ENCODE peak calls at places on chromosomes 6 and 20, in ten cellular contexts. One of them, this sample, is unnamed.

GRCh38 chr6:31116661-31117385 is 2.2 kb downstream of the PSORS1C1 start:
- DNase-seq in HT-29: no peak
- DNase-seq in HuH-7.5: no peak
- DNase-seq in RWPE1: no peak
- DNase-seq in heart right ventricle: no peak
- DNase-seq in GM23338: no peak
- DNase-seq in lung: no peak
- DNase-seq in stimulated activated naive CD4-positive, alpha-beta T cell: no peak
- DNase-seq in NCI-H1694 treated with DMSO at 0.1 percent for 48 hours: no peak
- DNase-seq in bronchial epithelial cell: no peak
- DNase-seq in this sample: peak; percentile 66

GRCh38 chr6:105851181-105851580 is 235.0 kb upstream of the PRDM1 start:
- DNase-seq in HT-29: no peak
- DNase-seq in HuH-7.5: no peak
- DNase-seq in NCI-H1694 treated with DMSO at 0.1 percent for 48 hours: no peak
- DNase-seq in heart right ventricle: no peak
- DNase-seq in RWPE1: no peak
- DNase-seq in GM23338: peak; percentile 18
- DNase-seq in bronchial epithelial cell: no peak
- DNase-seq in lung: no peak
- DNase-seq in stimulated activated naive CD4-positive, alpha-beta T cell: no peak
- DNase-seq in this sample: no peak

GRCh38 chr6:47094351-47094925 is 52.3 kb upstream of the ADGRF1 start:
- DNase-seq in HuH-7.5: no peak
- DNase-seq in bronchial epithelial cell: peak; percentile 72
- DNase-seq in GM23338: peak; percentile 32
- DNase-seq in stimulated activated naive CD4-positive, alpha-beta T cell: no peak
- DNase-seq in HT-29: peak; percentile 86
- DNase-seq in heart right ventricle: no peak
- DNase-seq in lung: no peak
- DNase-seq in RWPE1: peak; percentile 36
- DNase-seq in NCI-H1694 treated with DMSO at 0.1 percent for 48 hours: no peak
- DNase-seq in this sample: no peak

GRCh38 chr6:89984926-89985743 is 90.9 kb downstream of the GJA10 start:
- DNase-seq in HuH-7.5: no peak
- DNase-seq in GM23338: no peak
- DNase-seq in stimulated activated naive CD4-positive, alpha-beta T cell: no peak
- DNase-seq in bronchial epithelial cell: peak; percentile 54
- DNase-seq in RWPE1: no peak
- DNase-seq in NCI-H1694 treated with DMSO at 0.1 percent for 48 hours: peak; percentile 50
- DNase-seq in heart right ventricle: peak; percentile 77
- DNase-seq in HT-29: no peak
- DNase-seq in lung: peak; percentile 54
- DNase-seq in this sample: peak; percentile 63

GRCh38 chr6:118892248-118893094 is 1.5 kb upstream of the ASF1A start:
- DNase-seq in NCI-H1694 treated with DMSO at 0.1 percent for 48 hours: no peak
- DNase-seq in stimulated activated naive CD4-positive, alpha-beta T cell: peak; percentile 51
- DNase-seq in HT-29: no peak
- DNase-seq in bronchial epithelial cell: peak; percentile 26
- DNase-seq in GM23338: no peak
- DNase-seq in heart right ventricle: no peak
- DNase-seq in lung: no peak
- DNase-seq in HuH-7.5: no peak
- DNase-seq in RWPE1: no peak
- DNase-seq in this sample: no peak

GRCh38 chr6:127618729-127619128 is 41.8 kb downstream of the C6orf58 start:
- DNase-seq in NCI-H1694 treated with DMSO at 0.1 percent for 48 hours: no peak
- DNase-seq in bronchial epithelial cell: peak; percentile 5
- DNase-seq in RWPE1: peak; percentile 38
- DNase-seq in GM23338: no peak
- DNase-seq in HuH-7.5: no peak
- DNase-seq in heart right ventricle: no peak
- DNase-seq in stimulated activated naive CD4-positive, alpha-beta T cell: no peak
- DNase-seq in HT-29: no peak
- DNase-seq in lung: no peak
- DNase-seq in this sample: no peak

GRCh38 chr6:21414065-21414464 is 179.5 kb upstream of the SOX4 start:
- DNase-seq in RWPE1: no peak
- DNase-seq in stimulated activated naive CD4-positive, alpha-beta T cell: no peak
- DNase-seq in lung: no peak
- DNase-seq in HuH-7.5: no peak
- DNase-seq in GM23338: no peak
- DNase-seq in bronchial epithelial cell: no peak
- DNase-seq in heart right ventricle: no peak
- DNase-seq in HT-29: no peak
- DNase-seq in NCI-H1694 treated with DMSO at 0.1 percent for 48 hours: no peak
- DNase-seq in this sample: no peak

GRCh38 chr6:138503881-138504680 is 4.8 kb upstream of the NHSL1 start:
- DNase-seq in bronchial epithelial cell: no peak
- DNase-seq in stimulated activated naive CD4-positive, alpha-beta T cell: no peak
- DNase-seq in NCI-H1694 treated with DMSO at 0.1 percent for 48 hours: no peak
- DNase-seq in HT-29: peak; percentile 61
- DNase-seq in heart right ventricle: no peak
- DNase-seq in RWPE1: no peak
- DNase-seq in HuH-7.5: no peak
- DNase-seq in lung: no peak
- DNase-seq in GM23338: no peak
- DNase-seq in this sample: no peak

GRCh38 chr20:1734269-1734858 is 76.8 kb upstream of the SIRPG start:
- DNase-seq in bronchial epithelial cell: peak; percentile 40
- DNase-seq in heart right ventricle: no peak
- DNase-seq in RWPE1: no peak
- DNase-seq in HT-29: no peak
- DNase-seq in lung: no peak
- DNase-seq in stimulated activated naive CD4-positive, alpha-beta T cell: peak; percentile 47
- DNase-seq in HuH-7.5: no peak
- DNase-seq in GM23338: no peak
- DNase-seq in NCI-H1694 treated with DMSO at 0.1 percent for 48 hours: no peak
- DNase-seq in this sample: no peak

GRCh38 chr20:47854687-47855212 is 69.5 kb upstream of the SULF2 start:
- DNase-seq in HT-29: peak; percentile 78
- DNase-seq in GM23338: peak; percentile 82
- DNase-seq in bronchial epithelial cell: peak; percentile 59
- DNase-seq in stimulated activated naive CD4-positive, alpha-beta T cell: no peak
- DNase-seq in RWPE1: peak; percentile 76
- DNase-seq in lung: no peak
- DNase-seq in NCI-H1694 treated with DMSO at 0.1 percent for 48 hours: peak; percentile 41
- DNase-seq in heart right ventricle: no peak
- DNase-seq in HuH-7.5: peak; percentile 83
- DNase-seq in this sample: no peak

GRCh38 chr6:107264357-107264831 is 149.1 kb upstream of the BEND3 start:
- DNase-seq in stimulated activated naive CD4-positive, alpha-beta T cell: no peak
- DNase-seq in RWPE1: peak; percentile 64
- DNase-seq in heart right ventricle: no peak
- DNase-seq in HuH-7.5: peak; percentile 19
- DNase-seq in GM23338: no peak
- DNase-seq in bronchial epithelial cell: peak; percentile 91
- DNase-seq in NCI-H1694 treated with DMSO at 0.1 percent for 48 hours: no peak
- DNase-seq in HT-29: peak; percentile 61
- DNase-seq in lung: no peak
- DNase-seq in this sample: no peak

GRCh38 chr20:49945306-49945700 is 9.1 kb downstream of the RNF114 start:
- DNase-seq in GM23338: no peak
- DNase-seq in RWPE1: no peak
- DNase-seq in lung: no peak
- DNase-seq in HuH-7.5: no peak
- DNase-seq in stimulated activated naive CD4-positive, alpha-beta T cell: no peak
- DNase-seq in HT-29: no peak
- DNase-seq in heart right ventricle: no peak
- DNase-seq in bronchial epithelial cell: no peak
- DNase-seq in NCI-H1694 treated with DMSO at 0.1 percent for 48 hours: no peak
- DNase-seq in this sample: no peak

GRCh38 chr20:46649650-46649949 is 1.7 kb downstream of the SLC13A3 start:
- DNase-seq in NCI-H1694 treated with DMSO at 0.1 percent for 48 hours: no peak
- DNase-seq in HuH-7.5: no peak
- DNase-seq in bronchial epithelial cell: no peak
- DNase-seq in RWPE1: no peak
- DNase-seq in HT-29: no peak
- DNase-seq in stimulated activated naive CD4-positive, alpha-beta T cell: no peak
- DNase-seq in GM23338: no peak
- DNase-seq in heart right ventricle: no peak
- DNase-seq in lung: no peak
- DNase-seq in this sample: no peak

GRCh38 chr6:158648682-158649131 is 1.1 kb upstream of the SYTL3 start:
- DNase-seq in HT-29: no peak
- DNase-seq in GM23338: no peak
- DNase-seq in bronchial epithelial cell: peak; percentile 94
- DNase-seq in heart right ventricle: no peak
- DNase-seq in HuH-7.5: no peak
- DNase-seq in stimulated activated naive CD4-positive, alpha-beta T cell: no peak
- DNase-seq in NCI-H1694 treated with DMSO at 0.1 percent for 48 hours: no peak
- DNase-seq in lung: no peak
- DNase-seq in RWPE1: peak; percentile 53
- DNase-seq in this sample: peak; percentile 56

GRCh38 chr6:52074155-52074554 is 13.3 kb downstream of the PKHD1 start:
- DNase-seq in HT-29: no peak
- DNase-seq in lung: no peak
- DNase-seq in GM23338: no peak
- DNase-seq in heart right ventricle: no peak
- DNase-seq in RWPE1: no peak
- DNase-seq in NCI-H1694 treated with DMSO at 0.1 percent for 48 hours: no peak
- DNase-seq in bronchial epithelial cell: no peak
- DNase-seq in stimulated activated naive CD4-positive, alpha-beta T cell: no peak
- DNase-seq in HuH-7.5: no peak
- DNase-seq in this sample: no peak

GRCh38 chr6:32149932-32150920 is 1.5 kb downstream of the PRRT1 start:
- DNase-seq in stimulated activated naive CD4-positive, alpha-beta T cell: peak; percentile 7
- DNase-seq in HuH-7.5: no peak
- DNase-seq in lung: no peak
- DNase-seq in NCI-H1694 treated with DMSO at 0.1 percent for 48 hours: no peak
- DNase-seq in bronchial epithelial cell: no peak
- DNase-seq in heart right ventricle: no peak
- DNase-seq in HT-29: no peak
- DNase-seq in RWPE1: no peak
- DNase-seq in GM23338: peak; percentile 91
- DNase-seq in this sample: no peak

GRCh38 chr6:111591901-111592461 is 13.7 kb downstream of the TRAF3IP2 start:
- DNase-seq in stimulated activated naive CD4-positive, alpha-beta T cell: no peak
- DNase-seq in NCI-H1694 treated with DMSO at 0.1 percent for 48 hours: no peak
- DNase-seq in RWPE1: peak; percentile 66
- DNase-seq in bronchial epithelial cell: peak; percentile 90
- DNase-seq in HT-29: no peak
- DNase-seq in lung: no peak
- DNase-seq in heart right ventricle: no peak
- DNase-seq in GM23338: no peak
- DNase-seq in HuH-7.5: no peak
- DNase-seq in this sample: no peak

GRCh38 chr20:26169506-26169905 is 472.9 kb upstream of the ZNF337 start:
- DNase-seq in HuH-7.5: no peak
- DNase-seq in RWPE1: no peak
- DNase-seq in GM23338: no peak
- DNase-seq in bronchial epithelial cell: no peak
- DNase-seq in stimulated activated naive CD4-positive, alpha-beta T cell: no peak
- DNase-seq in lung: no peak
- DNase-seq in HT-29: no peak
- DNase-seq in heart right ventricle: no peak
- DNase-seq in NCI-H1694 treated with DMSO at 0.1 percent for 48 hours: no peak
- DNase-seq in this sample: no peak

GRCh38 chr20:48682529-48683385 is 145.0 kb downstream of the PREX1 start:
- DNase-seq in bronchial epithelial cell: peak; percentile 17
- DNase-seq in heart right ventricle: peak; percentile 84
- DNase-seq in HT-29: peak; percentile 75
- DNase-seq in lung: peak; percentile 89
- DNase-seq in RWPE1: peak; percentile 84
- DNase-seq in stimulated activated naive CD4-positive, alpha-beta T cell: no peak
- DNase-seq in NCI-H1694 treated with DMSO at 0.1 percent for 48 hours: peak; percentile 94
- DNase-seq in GM23338: peak; percentile 79
- DNase-seq in HuH-7.5: peak; percentile 70
- DNase-seq in this sample: peak; percentile 79

GRCh38 chr6:42136508-42137191 is 5.8 kb downstream of the C6orf132 start:
- DNase-seq in NCI-H1694 treated with DMSO at 0.1 percent for 48 hours: no peak
- DNase-seq in lung: no peak
- DNase-seq in bronchial epithelial cell: peak; percentile 84
- DNase-seq in GM23338: peak; percentile 91
- DNase-seq in heart right ventricle: no peak
- DNase-seq in HT-29: peak; percentile 44
- DNase-seq in HuH-7.5: no peak
- DNase-seq in RWPE1: peak; percentile 88
- DNase-seq in stimulated activated naive CD4-positive, alpha-beta T cell: no peak
- DNase-seq in this sample: no peak

GRCh38 chr6:41367061-41367460 is 31.7 kb downstream of the NCR2 start:
- DNase-seq in bronchial epithelial cell: no peak
- DNase-seq in stimulated activated naive CD4-positive, alpha-beta T cell: no peak
- DNase-seq in lung: no peak
- DNase-seq in NCI-H1694 treated with DMSO at 0.1 percent for 48 hours: no peak
- DNase-seq in HuH-7.5: no peak
- DNase-seq in GM23338: no peak
- DNase-seq in HT-29: no peak
- DNase-seq in heart right ventricle: no peak
- DNase-seq in RWPE1: no peak
- DNase-seq in this sample: no peak

GRCh38 chr20:3251806-3252205 is 12.8 kb upstream of the SLC4A11 start:
- DNase-seq in HT-29: no peak
- DNase-seq in RWPE1: no peak
- DNase-seq in stimulated activated naive CD4-positive, alpha-beta T cell: no peak
- DNase-seq in heart right ventricle: no peak
- DNase-seq in NCI-H1694 treated with DMSO at 0.1 percent for 48 hours: no peak
- DNase-seq in GM23338: no peak
- DNase-seq in lung: no peak
- DNase-seq in bronchial epithelial cell: no peak
- DNase-seq in HuH-7.5: no peak
- DNase-seq in this sample: no peak

GRCh38 chr6:142187209-142187608 is 40.1 kb downstream of the VTA1 start:
- DNase-seq in bronchial epithelial cell: peak; percentile 34
- DNase-seq in NCI-H1694 treated with DMSO at 0.1 percent for 48 hours: no peak
- DNase-seq in HuH-7.5: no peak
- DNase-seq in RWPE1: peak; percentile 11
- DNase-seq in stimulated activated naive CD4-positive, alpha-beta T cell: no peak
- DNase-seq in HT-29: no peak
- DNase-seq in lung: no peak
- DNase-seq in heart right ventricle: peak; percentile 39
- DNase-seq in GM23338: no peak
- DNase-seq in this sample: peak; percentile 65

GRCh38 chr6:84059082-84059481 is 25.5 kb downstream of the MRAP2 start:
- DNase-seq in bronchial epithelial cell: no peak
- DNase-seq in HuH-7.5: no peak
- DNase-seq in GM23338: no peak
- DNase-seq in lung: no peak
- DNase-seq in RWPE1: no peak
- DNase-seq in NCI-H1694 treated with DMSO at 0.1 percent for 48 hours: no peak
- DNase-seq in heart right ventricle: no peak
- DNase-seq in stimulated activated naive CD4-positive, alpha-beta T cell: no peak
- DNase-seq in HT-29: no peak
- DNase-seq in this sample: no peak

GRCh38 chr20:24778585-24779031 is 170.5 kb upstream of the CST7 start:
- DNase-seq in lung: no peak
- DNase-seq in RWPE1: no peak
- DNase-seq in heart right ventricle: no peak
- DNase-seq in GM23338: no peak
- DNase-seq in stimulated activated naive CD4-positive, alpha-beta T cell: no peak
- DNase-seq in HuH-7.5: no peak
- DNase-seq in HT-29: no peak
- DNase-seq in NCI-H1694 treated with DMSO at 0.1 percent for 48 hours: no peak
- DNase-seq in bronchial epithelial cell: no peak
- DNase-seq in this sample: no peak

GRCh38 chr6:130223508-130223907 is 757 bp upstream of the SAMD3 start:
- DNase-seq in HT-29: no peak
- DNase-seq in RWPE1: no peak
- DNase-seq in lung: no peak
- DNase-seq in NCI-H1694 treated with DMSO at 0.1 percent for 48 hours: no peak
- DNase-seq in HuH-7.5: no peak
- DNase-seq in GM23338: peak; percentile 18
- DNase-seq in bronchial epithelial cell: peak; percentile 10
- DNase-seq in heart right ventricle: no peak
- DNase-seq in stimulated activated naive CD4-positive, alpha-beta T cell: peak; percentile 55
- DNase-seq in this sample: no peak

GRCh38 chr6:16168858-16169257 is 40.0 kb downstream of the MYLIP start:
- DNase-seq in GM23338: peak; percentile 75
- DNase-seq in bronchial epithelial cell: peak; percentile 27
- DNase-seq in lung: no peak
- DNase-seq in heart right ventricle: no peak
- DNase-seq in NCI-H1694 treated with DMSO at 0.1 percent for 48 hours: peak; percentile 75
- DNase-seq in RWPE1: no peak
- DNase-seq in HT-29: peak; percentile 36
- DNase-seq in stimulated activated naive CD4-positive, alpha-beta T cell: peak; percentile 7
- DNase-seq in HuH-7.5: no peak
- DNase-seq in this sample: no peak

GRCh38 chr20:41848180-41848579 is 230.0 kb upstream of the CHD6 start:
- DNase-seq in GM23338: peak; percentile 44
- DNase-seq in HuH-7.5: no peak
- DNase-seq in HT-29: peak; percentile 19
- DNase-seq in NCI-H1694 treated with DMSO at 0.1 percent for 48 hours: no peak
- DNase-seq in stimulated activated naive CD4-positive, alpha-beta T cell: no peak
- DNase-seq in lung: no peak
- DNase-seq in bronchial epithelial cell: no peak
- DNase-seq in RWPE1: no peak
- DNase-seq in heart right ventricle: no peak
- DNase-seq in this sample: no peak

This sample was measured in right atrium auricular region.